ENCODE peak calls at places on chromosomes 16 and 17, in six cellular contexts. K is cardiac muscle cell; Q is activated CD8-positive, alpha-beta memory T cell treated with anti-CD3 and anti-CD28 coated beads for 1 hour; M is T-helper 1 cell; A is neuronal stem cell; O is renal cortical epithelial cell. F is an unnamed sample.

GRCh38 chr17:35404360-35404759 is 27.9 kb downstream of the SLFN12 start:
- DNase-seq in M (no peak), O (peak), K (no peak), Q (no peak), A (no peak), F (no peak)

GRCh38 chr16:86215979-86216585 is 294.2 kb upstream of the FOXF1 start:
- DNase-seq in K (no peak), Q (no peak), O (no peak), M (no peak), A (no peak), F (no peak)

GRCh38 chr17:9998060-9998459 is 93.0 kb upstream of the RCVRN start:
- DNase-seq in Q (no peak), K (no peak), O (no peak), M (no peak), A (no peak), F (no peak)

GRCh38 chr17:74875155-74875969 is 2.6 kb upstream of the FDXR start:
- DNase-seq in M (no peak), K (no peak), Q (no peak), A (no peak), O (no peak), F (no peak)

GRCh38 chr17:74740641-74741387 is 3.8 kb downstream of the RAB37 start:
- DNase-seq in Q (no peak), K (no peak), M (no peak), O (no peak), A (no peak), F (no peak)

GRCh38 chr17:1720856-1721386 is 3.6 kb upstream of the WDR81 start:
- DNase-seq in A (no peak), O (peak), Q (peak), K (peak), M (no peak), F (no peak)

GRCh38 chr17:57966246-57966645 is 11.0 kb upstream of the CUEDC1 start:
- DNase-seq in M (no peak), A (no peak), Q (no peak), O (no peak), K (no peak), F (no peak)

GRCh38 chr16:67428146-67428731 is 2.7 kb upstream of the HSD11B2 start:
- DNase-seq in K (peak), A (peak), O (peak), M (no peak), Q (no peak), F (no peak)

GRCh38 chr17:14409292-14409691 is 108.4 kb downstream of the HS3ST3B1 start:
- DNase-seq in M (no peak), Q (no peak), O (no peak), A (no peak), K (no peak), F (no peak)

GRCh38 chr17:55336426-55336825 is 71.7 kb downstream of the HLF start:
- DNase-seq in A (no peak), K (no peak), M (no peak), Q (no peak), O (no peak), F (no peak)

GRCh38 chr17:52653014-52653413 is 494.5 kb upstream of the CA10 start:
- DNase-seq in A (no peak), M (no peak), O (no peak), K (no peak), Q (no peak), F (no peak)

GRCh38 chr17:55540414-55541091 is 29.3 kb upstream of the SMIM36 start:
- DNase-seq in O (peak), K (no peak), M (no peak), A (no peak), Q (no peak), F (no peak)

GRCh38 chr17:70644093-70644492 is 474.8 kb downstream of the KCNJ2 start:
- DNase-seq in M (no peak), Q (no peak), A (no peak), K (no peak), O (no peak), F (no peak)

F was measured in iPS DF 19.7.